ENCODE peak calls at places on chromosome 20, in four cellular contexts. R is lung, Q is cardiac fibroblast, B is heart right ventricle. U is an unnamed sample.

GRCh38 chr20:59149678-59150504 is 13.7 kb upstream of the ZNF831 start:
- DNase-seq in Q (no peak), R (no peak), B (peak), U (peak)

GRCh38 chr20:38460040-38460623 is 12.5 kb upstream of the RALGAPB start:
- DNase-seq in R (peak), B (no peak), Q (peak), U (peak)

GRCh38 chr20:38805958-38806854 is 709 bp downstream of the PPP1R16B start:
- DNase-seq in B (peak), R (no peak), Q (no peak), U (peak)

GRCh38 chr20:34220581-34220980 is 20.6 kb upstream of the ASIP start:
- DNase-seq in Q (peak), R (no peak), B (no peak), U (no peak)

GRCh38 chr20:45038747-45039469 is 62.0 kb downstream of the KCNS1 start:
- DNase-seq in B (no peak), R (no peak), Q (peak), U (no peak)

GRCh38 chr20:52031574-52032303 is 159.8 kb downstream of the ZFP64 start:
- DNase-seq in B (no peak), R (no peak), Q (peak), U (peak)

GRCh38 chr20:16803965-16804792 is 56.0 kb downstream of the OTOR start:
- DNase-seq in R (peak), Q (peak), B (peak), U (peak)

GRCh38 chr20:7828437-7828836 is 111.8 kb downstream of the HAO1 start:
- DNase-seq in B (no peak), Q (no peak), R (no peak), U (no peak)

GRCh38 chr20:17531537-17532025 is 402 bp upstream of the BFSP1 start:
- DNase-seq in Q (no peak), R (no peak), B (no peak), U (no peak)

GRCh38 chr20:33981964-33982363 is 11.7 kb upstream of the RALY start:
- DNase-seq in R (no peak), B (no peak), Q (no peak), U (no peak)

GRCh38 chr20:36092424-36093024 is 62.0 kb upstream of the EPB41L1 start:
- DNase-seq in B (peak), R (no peak), Q (no peak), U (peak)

GRCh38 chr20:6058684-6059295 is 4.9 kb upstream of the LRRN4 start:
- DNase-seq in Q (no peak), R (peak), B (no peak), U (no peak)

GRCh38 chr20:57398231-57398821 is 7.1 kb downstream of the RBM38 start:
- DNase-seq in R (no peak), Q (no peak), B (peak), U (peak)

GRCh38 chr20:20143646-20144045 is 91.3 kb downstream of the CFAP61 start:
- DNase-seq in B (no peak), R (no peak), Q (no peak), U (no peak)

GRCh38 chr20:9359561-9360308 is 154.7 kb upstream of the LAMP5 start:
- DNase-seq in R (no peak), B (peak), Q (peak), U (peak)

GRCh38 chr20:21995461-21995860 is 290.0 kb downstream of the PAX1 start:
- DNase-seq in Q (no peak), R (no peak), B (no peak), U (no peak)

GRCh38 chr20:14334306-14334930 is 3.0 kb downstream of the FLRT3 start:
- DNase-seq in R (peak), B (no peak), Q (peak), U (peak)

GRCh38 chr20:37912874-37913273 is 9.9 kb downstream of the VSTM2L start:
- DNase-seq in R (no peak), B (no peak), Q (no peak), U (no peak)

GRCh38 chr20:50601511-50602431 is 89.6 kb downstream of the RIPOR3 start:
- DNase-seq in R (no peak), B (no peak), Q (no peak), U (peak)
- H3K4me3 ChIP-seq in R (no peak), B (no peak), Q (no peak), U (no peak)

GRCh38 chr20:46112430-46113020 is 5.6 kb upstream of the CD40 start:
- DNase-seq in B (no peak), R (no peak), Q (no peak), U (no peak)

GRCh38 chr20:46113071-46113470 is 5.0 kb upstream of the CD40 start:
- DNase-seq in R (no peak), Q (no peak), B (no peak), U (no peak)

GRCh38 chr20:46111836-46112212 is 6.3 kb upstream of the CD40 start:
- DNase-seq in R (no peak), B (no peak), Q (no peak), U (no peak)

GRCh38 chr20:46108976-46109375 is 9.1 kb upstream of the CD40 start:
- DNase-seq in R (no peak), B (no peak), Q (no peak), U (no peak)

GRCh38 chr20:46111028-46111835 is 6.9 kb upstream of the CD40 start:
- DNase-seq in Q (no peak), R (peak), B (no peak), U (no peak)
- H3K4me3 ChIP-seq in Q (no peak), R (no peak), B (no peak), U (no peak)

GRCh38 chr20:23582293-23582692 is 14.0 kb upstream of the CST9L start:
- DNase-seq in B (no peak), R (no peak), Q (no peak), U (no peak)
- H3K4me3 ChIP-seq in B (no peak), R (no peak), Q (no peak), U (no peak)

DNA sequence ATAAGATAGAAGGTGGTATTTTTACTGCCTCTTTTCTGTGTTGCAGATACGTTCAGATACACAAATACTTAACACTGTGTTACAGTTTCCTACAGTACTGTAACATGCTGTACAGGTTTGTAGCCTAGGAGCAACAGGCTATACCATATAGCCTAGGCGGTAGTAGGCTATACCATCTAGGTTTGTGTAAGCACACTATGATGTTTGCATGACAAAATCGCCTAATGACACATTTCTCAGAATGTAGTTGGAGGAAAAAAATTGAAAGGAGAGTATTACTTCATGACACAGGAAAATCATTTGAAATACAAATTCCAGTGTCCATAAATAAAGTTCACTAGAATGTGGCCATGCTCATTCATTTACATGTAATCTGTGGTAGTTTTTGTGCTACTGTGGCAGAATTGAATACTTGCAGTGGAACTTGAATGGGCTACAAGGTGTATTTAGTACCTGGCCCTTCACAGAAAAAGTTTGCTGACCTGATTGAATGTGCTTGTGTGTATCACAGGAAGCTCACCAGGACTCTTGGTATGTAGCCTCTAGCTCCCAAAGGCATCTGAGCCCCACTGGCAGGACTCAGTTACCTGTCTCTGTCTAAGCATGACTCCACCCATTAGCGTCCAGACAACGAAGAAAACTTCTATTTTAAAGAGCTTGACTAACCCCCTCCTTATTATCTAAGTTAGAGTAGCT is 18.8 kb downstream of the TOP1 start:
- DNase-seq in B (no peak), R (no peak), Q (no peak), U (no peak)
- H3K4me3 ChIP-seq in B (no peak), R (no peak), Q (no peak), U (no peak)

DNA sequence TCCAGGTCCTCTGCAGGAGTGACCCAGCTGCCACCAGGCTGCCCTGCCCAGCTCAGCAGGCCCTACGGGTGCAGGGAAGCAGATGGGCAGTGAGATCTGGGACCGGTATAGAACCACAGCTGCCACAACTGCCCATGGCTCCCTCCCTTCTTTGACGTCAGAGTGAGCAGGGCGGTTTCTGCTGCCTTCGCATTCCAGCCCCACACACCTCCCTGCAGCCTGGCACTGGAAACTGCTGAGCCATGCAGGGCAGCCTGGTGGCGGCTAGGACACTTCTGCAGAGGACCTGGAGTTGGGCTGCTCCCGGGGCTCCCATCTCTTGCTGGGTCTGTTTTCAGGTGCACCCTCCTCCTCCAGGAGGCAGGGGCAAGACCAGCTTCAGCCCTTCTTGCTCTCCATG is 101.6 kb upstream of the CD93 start:
- DNase-seq in B (peak), R (no peak), Q (no peak), U (no peak)
- H3K4me3 ChIP-seq in B (no peak), R (no peak), Q (no peak), U (no peak)

GRCh38 chr20:46120136-46120535 is 2.0 kb downstream of the CD40 start:
- DNase-seq in R (no peak), B (no peak), Q (no peak), U (no peak)
- H3K4me3 ChIP-seq in R (no peak), B (no peak), Q (no peak), U (no peak)

GRCh38 chr20:49288250-49288751 is 10.4 kb upstream of the ZNFX1 start:
- DNase-seq in Q (no peak), R (no peak), B (no peak), U (no peak)

GRCh38 chr20:49285813-49286494 is 8.1 kb upstream of the ZNFX1 start:
- DNase-seq in R (no peak), Q (no peak), B (no peak), U (no peak)

GRCh38 chr20:49288784-49289696 is 11.2 kb upstream of the ZNFX1 start:
- DNase-seq in Q (no peak), R (peak), B (no peak), U (no peak)

GRCh38 chr20:49286689-49287551 is 9.1 kb upstream of the ZNFX1 start:
- DNase-seq in B (no peak), R (no peak), Q (peak), U (peak)

GRCh38 chr20:49287555-49288249 is 9.8 kb upstream of the ZNFX1 start:
- DNase-seq in R (no peak), B (no peak), Q (peak), U (no peak)
- H3K4me3 ChIP-seq in R (no peak), B (no peak), Q (no peak), U (no peak)

GRCh38 chr20:48359692-48360337 is 468.0 kb downstream of the PREX1 start:
- DNase-seq in B (no peak), Q (no peak), R (no peak), U (no peak)
- H3K4me3 ChIP-seq in B (no peak), Q (no peak), R (no peak), U (no peak)

GRCh38 chr20:61859712-61860111 is 206.0 kb downstream of the TAF4 start:
- DNase-seq in B (no peak), Q (no peak), R (no peak), U (no peak)
- H3K4me3 ChIP-seq in B (no peak), Q (no peak), R (no peak), U (no peak)